ENCODE peak calls at places on chromosomes 3 and 15, in four cellular contexts. One of them, this sample, is unnamed.

GRCh38 chr3:172077197-172077734 is 37.9 kb downstream of the FNDC3B start:
- DNase-seq in heart left ventricle: no peak
- DNase-seq in HT-29: no peak
- DNase-seq in NCI-H748 treated with DMSO at 0.1 percent for 48 hours: no peak
- DNase-seq in this sample: no peak

GRCh38 chr3:40623567-40623966 is 98.8 kb downstream of the ZNF621 start:
- DNase-seq in NCI-H748 treated with DMSO at 0.1 percent for 48 hours: peak
- DNase-seq in HT-29: no peak
- DNase-seq in heart left ventricle: no peak
- DNase-seq in this sample: peak

GRCh38 chr3:48989126-48989795 is 780 bp upstream of the P4HTM start:
- DNase-seq in HT-29: no peak
- DNase-seq in NCI-H748 treated with DMSO at 0.1 percent for 48 hours: no peak
- DNase-seq in heart left ventricle: no peak
- DNase-seq in this sample: no peak

GRCh38 chr3:17514597-17514996 is 227.8 kb downstream of the TBC1D5 start:
- DNase-seq in HT-29: no peak
- DNase-seq in NCI-H748 treated with DMSO at 0.1 percent for 48 hours: no peak
- DNase-seq in heart left ventricle: no peak
- DNase-seq in this sample: no peak

GRCh38 chr3:32500880-32501784 is 1.5 kb downstream of the CMTM6 start:
- DNase-seq in NCI-H748 treated with DMSO at 0.1 percent for 48 hours: no peak
- DNase-seq in heart left ventricle: no peak
- DNase-seq in HT-29: no peak
- DNase-seq in this sample: no peak

GRCh38 chr3:160003520-160004128 is 15.0 kb downstream of the IL12A start:
- DNase-seq in heart left ventricle: peak
- DNase-seq in HT-29: peak
- DNase-seq in NCI-H748 treated with DMSO at 0.1 percent for 48 hours: no peak
- DNase-seq in this sample: peak

GRCh38 chr15:78457101-78457500 is 19.1 kb downstream of the IREB2 start:
- DNase-seq in heart left ventricle: no peak
- DNase-seq in NCI-H748 treated with DMSO at 0.1 percent for 48 hours: no peak
- DNase-seq in HT-29: peak
- DNase-seq in this sample: no peak

GRCh38 chr3:53534996-53535395 is 40.6 kb downstream of the CACNA1D start:
- DNase-seq in heart left ventricle: no peak
- DNase-seq in HT-29: no peak
- DNase-seq in NCI-H748 treated with DMSO at 0.1 percent for 48 hours: no peak
- DNase-seq in this sample: no peak

GRCh38 chr3:66450389-66451022 is 50.3 kb downstream of the LRIG1 start:
- DNase-seq in NCI-H748 treated with DMSO at 0.1 percent for 48 hours: no peak
- DNase-seq in heart left ventricle: peak
- DNase-seq in HT-29: peak
- DNase-seq in this sample: no peak

GRCh38 chr3:124965413-124965812 is 30.9 kb upstream of the MUC13 start:
- DNase-seq in NCI-H748 treated with DMSO at 0.1 percent for 48 hours: peak
- DNase-seq in heart left ventricle: no peak
- DNase-seq in HT-29: no peak
- DNase-seq in this sample: no peak

GRCh38 chr3:99668044-99668443 is 29.6 kb downstream of the COL8A1 start:
- DNase-seq in NCI-H748 treated with DMSO at 0.1 percent for 48 hours: no peak
- DNase-seq in heart left ventricle: no peak
- DNase-seq in HT-29: no peak
- DNase-seq in this sample: no peak

GRCh38 chr3:116246406-116246805 is 198.9 kb downstream of the LSAMP start:
- DNase-seq in HT-29: no peak
- DNase-seq in NCI-H748 treated with DMSO at 0.1 percent for 48 hours: no peak
- DNase-seq in heart left ventricle: no peak
- DNase-seq in this sample: no peak

GRCh38 chr15:26894181-26894580 is 27.3 kb downstream of the GABRA5 start:
- DNase-seq in HT-29: no peak
- DNase-seq in NCI-H748 treated with DMSO at 0.1 percent for 48 hours: no peak
- DNase-seq in heart left ventricle: no peak
- DNase-seq in this sample: no peak

GRCh38 chr3:24272875-24273274 is 221.8 kb downstream of the THRB start:
- DNase-seq in HT-29: no peak
- DNase-seq in heart left ventricle: no peak
- DNase-seq in NCI-H748 treated with DMSO at 0.1 percent for 48 hours: no peak
- DNase-seq in this sample: no peak

GRCh38 chr15:92391640-92392039 is 2.0 kb upstream of the ST8SIA2 start:
- DNase-seq in HT-29: peak
- DNase-seq in NCI-H748 treated with DMSO at 0.1 percent for 48 hours: peak
- DNase-seq in heart left ventricle: no peak
- DNase-seq in this sample: peak

GRCh38 chr3:186839874-186840641 is 2.5 kb upstream of the ADIPOQ start:
- DNase-seq in heart left ventricle: no peak
- DNase-seq in HT-29: no peak
- DNase-seq in NCI-H748 treated with DMSO at 0.1 percent for 48 hours: no peak
- DNase-seq in this sample: no peak

GRCh38 chr15:51775967-51776816 is 24.8 kb downstream of the TMOD2 start:
- DNase-seq in heart left ventricle: peak
- DNase-seq in NCI-H748 treated with DMSO at 0.1 percent for 48 hours: no peak
- DNase-seq in HT-29: peak
- DNase-seq in this sample: peak

GRCh38 chr15:29268706-29269484 is 727 bp downstream of the NSMCE3 start:
- DNase-seq in NCI-H748 treated with DMSO at 0.1 percent for 48 hours: no peak
- DNase-seq in heart left ventricle: peak
- DNase-seq in HT-29: peak
- DNase-seq in this sample: peak

GRCh38 chr3:194129581-194130133 is 6.3 kb upstream of the HES1 start:
- DNase-seq in NCI-H748 treated with DMSO at 0.1 percent for 48 hours: no peak
- DNase-seq in heart left ventricle: peak
- DNase-seq in HT-29: peak
- DNase-seq in this sample: no peak

GRCh38 chr3:190266915-190267290 is 55.3 kb downstream of the CLDN1 start:
- DNase-seq in HT-29: no peak
- DNase-seq in heart left ventricle: no peak
- DNase-seq in NCI-H748 treated with DMSO at 0.1 percent for 48 hours: no peak
- DNase-seq in this sample: no peak

GRCh38 chr3:64462203-64463120 is 225.3 kb downstream of the ADAMTS9 start:
- DNase-seq in HT-29: no peak
- DNase-seq in heart left ventricle: no peak
- DNase-seq in NCI-H748 treated with DMSO at 0.1 percent for 48 hours: no peak
- DNase-seq in this sample: no peak

GRCh38 chr15:89628301-89628700 is 27.0 kb downstream of the KIF7 start:
- DNase-seq in NCI-H748 treated with DMSO at 0.1 percent for 48 hours: no peak
- DNase-seq in heart left ventricle: no peak
- DNase-seq in HT-29: no peak
- DNase-seq in this sample: no peak

GRCh38 chr15:79609501-79609900 is 177.4 kb downstream of the MINAR1 start:
- DNase-seq in heart left ventricle: no peak
- DNase-seq in NCI-H748 treated with DMSO at 0.1 percent for 48 hours: no peak
- DNase-seq in HT-29: no peak
- DNase-seq in this sample: no peak

GRCh38 chr15:40845511-40846284 is 1.9 kb downstream of the SPINT1 start:
- DNase-seq in NCI-H748 treated with DMSO at 0.1 percent for 48 hours: peak
- DNase-seq in heart left ventricle: no peak
- DNase-seq in HT-29: peak
- DNase-seq in this sample: peak

GRCh38 chr3:129992781-129993180 is 18.3 kb downstream of the TRH start:
- DNase-seq in heart left ventricle: no peak
- DNase-seq in HT-29: peak
- DNase-seq in NCI-H748 treated with DMSO at 0.1 percent for 48 hours: no peak
- DNase-seq in this sample: peak

GRCh38 chr15:67678948-67679347 is 136.4 kb downstream of the MAP2K5 start:
- DNase-seq in HT-29: no peak
- DNase-seq in NCI-H748 treated with DMSO at 0.1 percent for 48 hours: peak
- DNase-seq in heart left ventricle: no peak
- DNase-seq in this sample: no peak

GRCh38 chr3:173892547-173892946 is 495.0 kb downstream of the NLGN1 start:
- DNase-seq in heart left ventricle: no peak
- DNase-seq in NCI-H748 treated with DMSO at 0.1 percent for 48 hours: no peak
- DNase-seq in HT-29: no peak
- DNase-seq in this sample: no peak

GRCh38 chr15:42955518-42955917 is 34.9 kb upstream of the TTBK2 start:
- DNase-seq in NCI-H748 treated with DMSO at 0.1 percent for 48 hours: no peak
- DNase-seq in heart left ventricle: no peak
- DNase-seq in HT-29: no peak
- DNase-seq in this sample: no peak

GRCh38 chr15:80966431-80967197 is 23.0 kb downstream of the MESD start:
- DNase-seq in HT-29: no peak
- DNase-seq in heart left ventricle: no peak
- DNase-seq in NCI-H748 treated with DMSO at 0.1 percent for 48 hours: no peak
- DNase-seq in this sample: no peak

This sample was measured in SW480.